ENCODE peak calls at places on chromosomes 4 and X, in nine cellular contexts. One of them, this sample, is unnamed.
A peak's percentile ranks its signal among the peaks of the same experiment; 100 is the strongest.

GRCh38 chrX:123909498-123909897 is 49.6 kb downstream of the XIAP start:
- DNase-seq in ovary: no peak
- DNase-seq in HFF-Myc: no peak
- DNase-seq in A549: no peak
- DNase-seq in neural progenitor cell: no peak
- DNase-seq in fibroblast of lung: no peak
- DNase-seq in kidney epithelial cell: no peak
- DNase-seq in psoas muscle: no peak
- DNase-seq in upper lobe of right lung: no peak
- DNase-seq in this sample: no peak

GRCh38 chrX:38206036-38206435 is 14.6 kb downstream of the SRPX start:
- DNase-seq in ovary: no peak
- DNase-seq in HFF-Myc: no peak
- DNase-seq in A549: no peak
- DNase-seq in neural progenitor cell: no peak
- DNase-seq in fibroblast of lung: peak; percentile 64
- DNase-seq in kidney epithelial cell: no peak
- DNase-seq in psoas muscle: no peak
- DNase-seq in upper lobe of right lung: no peak
- DNase-seq in this sample: no peak

GRCh38 chr4:78145005-78145404 is 87.9 kb downstream of the FRAS1 start:
- DNase-seq in ovary: no peak
- DNase-seq in HFF-Myc: no peak
- DNase-seq in A549: no peak
- DNase-seq in neural progenitor cell: no peak
- DNase-seq in fibroblast of lung: no peak
- DNase-seq in kidney epithelial cell: no peak
- DNase-seq in psoas muscle: no peak
- DNase-seq in upper lobe of right lung: no peak
- DNase-seq in this sample: no peak

GRCh38 chrX:12979011-12979629 is 4.2 kb downstream of the TMSB4X start:
- DNase-seq in ovary: no peak
- DNase-seq in HFF-Myc: no peak
- DNase-seq in A549: no peak
- DNase-seq in neural progenitor cell: no peak
- DNase-seq in fibroblast of lung: no peak
- DNase-seq in kidney epithelial cell: no peak
- DNase-seq in psoas muscle: no peak
- DNase-seq in upper lobe of right lung: no peak
- DNase-seq in this sample: no peak

GRCh38 chr4:64736999-64737853 is 328.0 kb upstream of the TECRL start:
- DNase-seq in ovary: no peak
- DNase-seq in HFF-Myc: no peak
- DNase-seq in A549: no peak
- DNase-seq in neural progenitor cell: no peak
- DNase-seq in fibroblast of lung: no peak
- DNase-seq in kidney epithelial cell: no peak
- DNase-seq in psoas muscle: no peak
- DNase-seq in upper lobe of right lung: no peak
- DNase-seq in this sample: no peak

GRCh38 chrX:68710870-68711576 is 63.6 kb downstream of the STARD8 start:
- DNase-seq in ovary: peak; percentile 27
- DNase-seq in HFF-Myc: no peak
- DNase-seq in A549: peak; percentile 73
- DNase-seq in neural progenitor cell: peak; percentile 68
- DNase-seq in fibroblast of lung: peak; percentile 29
- DNase-seq in kidney epithelial cell: no peak
- DNase-seq in psoas muscle: peak; percentile 61
- DNase-seq in upper lobe of right lung: no peak
- DNase-seq in this sample: peak; percentile 37

GRCh38 chr4:78222575-78223186 is 165.6 kb downstream of the FRAS1 start:
- DNase-seq in ovary: no peak
- DNase-seq in HFF-Myc: no peak
- DNase-seq in A549: no peak
- DNase-seq in neural progenitor cell: peak; percentile 69
- DNase-seq in fibroblast of lung: no peak
- DNase-seq in kidney epithelial cell: no peak
- DNase-seq in psoas muscle: no peak
- DNase-seq in upper lobe of right lung: no peak
- DNase-seq in this sample: no peak

GRCh38 chr4:5887361-5888221 is 5.3 kb downstream of the CRMP1 start:
- DNase-seq in ovary: no peak
- DNase-seq in HFF-Myc: no peak
- DNase-seq in A549: no peak
- DNase-seq in neural progenitor cell: peak; percentile 81
- DNase-seq in fibroblast of lung: peak; percentile 25
- DNase-seq in kidney epithelial cell: no peak
- DNase-seq in psoas muscle: no peak
- DNase-seq in upper lobe of right lung: no peak
- DNase-seq in this sample: no peak

GRCh38 chr4:158895797-158896442 is 127.1 kb downstream of the FNIP2 start:
- DNase-seq in ovary: no peak
- DNase-seq in HFF-Myc: no peak
- DNase-seq in A549: no peak
- DNase-seq in neural progenitor cell: peak; percentile 47
- DNase-seq in fibroblast of lung: peak; percentile 25
- DNase-seq in kidney epithelial cell: no peak
- DNase-seq in psoas muscle: no peak
- DNase-seq in upper lobe of right lung: no peak
- DNase-seq in this sample: no peak

GRCh38 chr4:124276461-124276860 is 436.1 kb downstream of the ANKRD50 start:
- DNase-seq in ovary: no peak
- DNase-seq in HFF-Myc: no peak
- DNase-seq in A549: no peak
- DNase-seq in neural progenitor cell: no peak
- DNase-seq in fibroblast of lung: peak; percentile 42
- DNase-seq in kidney epithelial cell: no peak
- DNase-seq in psoas muscle: no peak
- DNase-seq in upper lobe of right lung: no peak
- DNase-seq in this sample: no peak

GRCh38 chr4:162793004-162793403 is 373.7 kb downstream of the NAF1 start:
- DNase-seq in ovary: no peak
- DNase-seq in HFF-Myc: no peak
- DNase-seq in A549: no peak
- DNase-seq in neural progenitor cell: no peak
- DNase-seq in fibroblast of lung: peak; percentile 3
- DNase-seq in kidney epithelial cell: no peak
- DNase-seq in psoas muscle: no peak
- DNase-seq in upper lobe of right lung: no peak
- DNase-seq in this sample: no peak

GRCh38 chr4:77538144-77538543 is 67.5 kb upstream of the CXCL13 start:
- DNase-seq in ovary: no peak
- DNase-seq in HFF-Myc: no peak
- DNase-seq in A549: peak; percentile 6
- DNase-seq in neural progenitor cell: no peak
- DNase-seq in fibroblast of lung: peak; percentile 76
- DNase-seq in kidney epithelial cell: peak; percentile 80
- DNase-seq in psoas muscle: no peak
- DNase-seq in upper lobe of right lung: no peak
- DNase-seq in this sample: peak; percentile 73

GRCh38 chr4:174505892-174506291 is 16.4 kb downstream of the HPGD start:
- DNase-seq in ovary: no peak
- DNase-seq in HFF-Myc: no peak
- DNase-seq in A549: no peak
- DNase-seq in neural progenitor cell: peak; percentile 36
- DNase-seq in fibroblast of lung: no peak
- DNase-seq in kidney epithelial cell: no peak
- DNase-seq in psoas muscle: no peak
- DNase-seq in upper lobe of right lung: no peak
- DNase-seq in this sample: no peak

GRCh38 chrX:48852857-48853256 is 17.4 kb upstream of the PCSK1N start:
- DNase-seq in ovary: no peak
- DNase-seq in HFF-Myc: no peak
- DNase-seq in A549: no peak
- DNase-seq in neural progenitor cell: no peak
- DNase-seq in fibroblast of lung: no peak
- DNase-seq in kidney epithelial cell: no peak
- DNase-seq in psoas muscle: no peak
- DNase-seq in upper lobe of right lung: no peak
- DNase-seq in this sample: no peak

GRCh38 chrX:21865436-21865835 is 9.6 kb downstream of the YY2 start:
- DNase-seq in ovary: no peak
- DNase-seq in HFF-Myc: no peak
- DNase-seq in A549: no peak
- DNase-seq in neural progenitor cell: no peak
- DNase-seq in fibroblast of lung: peak; percentile 33
- DNase-seq in kidney epithelial cell: no peak
- DNase-seq in psoas muscle: no peak
- DNase-seq in upper lobe of right lung: no peak
- DNase-seq in this sample: no peak

GRCh38 chrX:21798677-21799219 is 40.7 kb upstream of the MBTPS2 start:
- DNase-seq in ovary: no peak
- DNase-seq in HFF-Myc: no peak
- DNase-seq in A549: peak; percentile 9
- DNase-seq in neural progenitor cell: no peak
- DNase-seq in fibroblast of lung: peak; percentile 93
- DNase-seq in kidney epithelial cell: peak; percentile 78
- DNase-seq in psoas muscle: no peak
- DNase-seq in upper lobe of right lung: no peak
- DNase-seq in this sample: peak; percentile 80

GRCh38 chr4:76688737-76689078 is 209.2 kb downstream of the SOWAHB start:
- DNase-seq in ovary: no peak
- DNase-seq in HFF-Myc: no peak
- DNase-seq in A549: no peak
- DNase-seq in neural progenitor cell: peak; percentile 42
- DNase-seq in fibroblast of lung: peak; percentile 66
- DNase-seq in kidney epithelial cell: no peak
- DNase-seq in psoas muscle: no peak
- DNase-seq in upper lobe of right lung: no peak
- DNase-seq in this sample: peak; percentile 52

DNA sequence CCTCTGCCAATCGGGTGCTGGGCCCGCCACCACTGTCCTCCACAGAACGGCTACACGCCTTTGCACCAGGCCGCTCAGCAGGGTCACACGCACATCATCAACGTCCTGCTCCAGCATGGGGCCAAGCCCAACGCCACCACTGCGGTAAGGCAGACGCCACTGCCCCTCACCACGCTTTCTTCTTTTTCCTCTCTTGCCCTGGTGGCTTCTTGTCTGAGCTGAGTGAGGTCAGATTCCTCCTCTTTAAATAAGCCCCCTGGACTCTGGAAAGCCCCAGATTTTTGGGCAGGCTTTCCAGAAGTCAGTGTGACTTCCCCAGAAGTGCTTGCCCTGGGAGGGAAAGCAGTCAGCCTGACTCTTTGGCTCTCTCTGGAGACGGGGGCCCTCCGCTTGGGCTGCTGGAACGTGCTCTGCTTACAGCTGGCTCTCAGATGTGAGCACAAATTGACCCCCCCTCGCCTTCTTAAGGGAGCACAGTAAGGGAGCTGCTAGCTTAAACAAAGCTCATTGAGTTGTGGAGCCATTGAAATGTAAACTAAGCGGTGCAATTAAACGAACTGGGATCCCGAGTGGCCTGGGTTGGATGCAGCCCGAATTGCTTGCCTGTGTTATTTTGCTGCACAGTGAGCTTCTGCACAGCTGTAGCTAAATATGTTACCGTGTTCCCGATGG is 243.1 kb downstream of the ANK2 start:
- DNase-seq in ovary: peak; percentile 61
- DNase-seq in HFF-Myc: no peak
- DNase-seq in A549: no peak
- DNase-seq in neural progenitor cell: peak; percentile 92
- DNase-seq in fibroblast of lung: peak; percentile 30
- DNase-seq in kidney epithelial cell: no peak
- DNase-seq in psoas muscle: peak; percentile 54
- DNase-seq in upper lobe of right lung: no peak
- DNase-seq in this sample: peak; percentile 66
- H3K4me3 ChIP-seq in ovary: no peak overlapping the region
- H3K4me3 ChIP-seq in HFF-Myc: no peak overlapping the region
- H3K4me3 ChIP-seq in A549: no peak overlapping the region
- H3K4me3 ChIP-seq in neural progenitor cell: peak overlapping the region; percentile 27
- H3K4me3 ChIP-seq in fibroblast of lung: peak overlapping the region; percentile 55
- H3K4me3 ChIP-seq in kidney epithelial cell: no peak overlapping the region
- H3K4me3 ChIP-seq in psoas muscle: peak overlapping the region; percentile 29
- H3K4me3 ChIP-seq in upper lobe of right lung: peak overlapping the region; percentile 24
- H3K4me3 ChIP-seq in this sample: no peak overlapping the region

GRCh38 chr4:71130827-71131603 is 137.6 kb downstream of the DCK start:
- DNase-seq in ovary: no peak
- DNase-seq in HFF-Myc: peak; percentile 15
- DNase-seq in A549: peak; percentile 15
- DNase-seq in neural progenitor cell: peak; percentile 58
- DNase-seq in fibroblast of lung: peak; percentile 80
- DNase-seq in kidney epithelial cell: no peak
- DNase-seq in psoas muscle: no peak
- DNase-seq in upper lobe of right lung: no peak
- DNase-seq in this sample: peak; percentile 67
- TF ChIP-seq CTCF in ovary: no peak
- TF ChIP-seq CTCF in HFF-Myc: no peak
- TF ChIP-seq CTCF in A549: peak; percentile 27
- TF ChIP-seq CTCF in neural progenitor cell: peak; percentile 28
- TF ChIP-seq CTCF in fibroblast of lung: peak; percentile 23
- TF ChIP-seq CTCF in kidney epithelial cell: no peak
- TF ChIP-seq CTCF in psoas muscle: no peak
- TF ChIP-seq CTCF in upper lobe of right lung: no peak
- TF ChIP-seq CTCF in this sample: peak; percentile 30

GRCh38 chr4:155442267-155443105 is 65.7 kb upstream of the MAP9 start:
- DNase-seq in ovary: peak; percentile 25
- DNase-seq in HFF-Myc: peak; percentile 51
- DNase-seq in A549: peak; percentile 15
- DNase-seq in neural progenitor cell: peak; percentile 79
- DNase-seq in fibroblast of lung: peak; percentile 54
- DNase-seq in kidney epithelial cell: no peak
- DNase-seq in psoas muscle: peak; percentile 82
- DNase-seq in upper lobe of right lung: peak; percentile 87
- DNase-seq in this sample: peak; percentile 76
- H3K4me3 ChIP-seq in ovary: no peak overlapping the region
- H3K4me3 ChIP-seq in HFF-Myc: no peak overlapping the region
- H3K4me3 ChIP-seq in A549: peak overlapping the region; percentile 39
- H3K4me3 ChIP-seq in neural progenitor cell: no peak overlapping the region
- H3K4me3 ChIP-seq in fibroblast of lung: peak overlapping the region; percentile 29
- H3K4me3 ChIP-seq in kidney epithelial cell: no peak overlapping the region
- H3K4me3 ChIP-seq in psoas muscle: peak overlapping the region; percentile 42
- H3K4me3 ChIP-seq in upper lobe of right lung: peak overlapping the region; percentile 15
- H3K4me3 ChIP-seq in this sample: no peak overlapping the region

GRCh38 chr4:120865985-120866384 is 56.5 kb downstream of the PRDM5 start:
- DNase-seq in ovary: no peak
- DNase-seq in HFF-Myc: no peak
- DNase-seq in A549: no peak
- DNase-seq in neural progenitor cell: peak; percentile 79
- DNase-seq in fibroblast of lung: peak; percentile 53
- DNase-seq in kidney epithelial cell: peak; percentile 86
- DNase-seq in psoas muscle: no peak
- DNase-seq in upper lobe of right lung: no peak
- DNase-seq in this sample: no peak

GRCh38 chr4:120873554-120873953 is 49.0 kb downstream of the PRDM5 start:
- DNase-seq in ovary: no peak
- DNase-seq in HFF-Myc: no peak
- DNase-seq in A549: no peak
- DNase-seq in neural progenitor cell: no peak
- DNase-seq in fibroblast of lung: no peak
- DNase-seq in kidney epithelial cell: no peak
- DNase-seq in psoas muscle: no peak
- DNase-seq in upper lobe of right lung: no peak
- DNase-seq in this sample: no peak

GRCh38 chr4:120869511-120870278 is 52.8 kb downstream of the PRDM5 start:
- DNase-seq in ovary: no peak
- DNase-seq in HFF-Myc: no peak
- DNase-seq in A549: no peak
- DNase-seq in neural progenitor cell: no peak
- DNase-seq in fibroblast of lung: no peak
- DNase-seq in kidney epithelial cell: no peak
- DNase-seq in psoas muscle: no peak
- DNase-seq in upper lobe of right lung: no peak
- DNase-seq in this sample: no peak

GRCh38 chr4:120871173-120871572 is 51.4 kb downstream of the PRDM5 start:
- DNase-seq in ovary: no peak
- DNase-seq in HFF-Myc: no peak
- DNase-seq in A549: no peak
- DNase-seq in neural progenitor cell: no peak
- DNase-seq in fibroblast of lung: no peak
- DNase-seq in kidney epithelial cell: no peak
- DNase-seq in psoas muscle: no peak
- DNase-seq in upper lobe of right lung: no peak
- DNase-seq in this sample: no peak

GRCh38 chr4:120870279-120870673 is 52.2 kb downstream of the PRDM5 start:
- DNase-seq in ovary: no peak
- DNase-seq in HFF-Myc: no peak
- DNase-seq in A549: no peak
- DNase-seq in neural progenitor cell: peak; percentile 22
- DNase-seq in fibroblast of lung: no peak
- DNase-seq in kidney epithelial cell: no peak
- DNase-seq in psoas muscle: no peak
- DNase-seq in upper lobe of right lung: no peak
- DNase-seq in this sample: no peak
- TF ChIP-seq CTCF in ovary: no peak
- TF ChIP-seq CTCF in HFF-Myc: peak; percentile 9
- TF ChIP-seq CTCF in A549: no peak
- TF ChIP-seq CTCF in neural progenitor cell: peak; percentile 52
- TF ChIP-seq CTCF in fibroblast of lung: no peak
- TF ChIP-seq CTCF in kidney epithelial cell: peak; percentile 26
- TF ChIP-seq CTCF in psoas muscle: no peak
- TF ChIP-seq CTCF in upper lobe of right lung: no peak
- TF ChIP-seq CTCF in this sample: no peak

This sample was measured in astrocyte of the spinal cord.